ENCODE peak calls at places on chromosome 14, in nine cellular contexts. S is fibroblast of pulmonary artery; N is A549; W is BE2C; C is BJ; T is cardiac muscle cell; E is heart left ventricle; A is CD8-positive, alpha-beta T cell; M is astrocyte of the spinal cord. O is an unnamed sample.

GRCh38 chr14:104893435-104894207 is 28.6 kb downstream of the CEP170B start:
- DNase-seq in S (no peak), N (no peak), W (peak), C (no peak), T (no peak), E (peak), A (peak), M (no peak), O (no peak)

GRCh38 chr14:63203618-63204406 is 431 bp upstream of the RHOJ start:
- DNase-seq in S (peak), N (peak), W (peak), C (peak), T (peak), E (peak), A (no peak), M (peak), O (peak)

GRCh38 chr14:65864993-65865392 is 452.5 kb downstream of the FUT8 start:
- DNase-seq in S (no peak), N (no peak), W (no peak), C (no peak), T (no peak), E (no peak), A (no peak), M (no peak), O (no peak)

GRCh38 chr14:105205718-105206208 is 24.7 kb upstream of the NUDT14 start:
- DNase-seq in S (no peak), N (peak), W (no peak), C (no peak), T (no peak), E (no peak), A (no peak), M (no peak), O (no peak)

GRCh38 chr14:68402525-68403101 is 390.3 kb downstream of the ZFP36L1 start:
- DNase-seq in S (no peak), N (no peak), W (no peak), C (no peak), T (no peak), E (no peak), A (no peak), M (no peak), O (no peak)

GRCh38 chr14:54676822-54677708 is 110.1 kb downstream of the SAMD4A start:
- DNase-seq in S (peak), N (peak), W (no peak), C (peak), T (peak), E (no peak), A (no peak), M (peak), O (peak)

GRCh38 chr14:60621386-60621785 is 27.9 kb downstream of the SIX1 start:
- DNase-seq in S (no peak), N (no peak), W (no peak), C (no peak), T (no peak), E (no peak), A (no peak), M (no peak), O (no peak)

GRCh38 chr14:64788706-64789105 is 84.5 kb downstream of the PLEKHG3 start:
- DNase-seq in S (peak), N (peak), W (no peak), C (peak), T (peak), E (no peak), A (no peak), M (peak), O (peak)

GRCh38 chr14:39266589-39266870 is 32.8 kb downstream of the MIA2 start:
- DNase-seq in S (peak), N (peak), W (no peak), C (no peak), T (no peak), E (no peak), A (no peak), M (no peak), O (peak)

GRCh38 chr14:54627325-54627717 is 60.4 kb downstream of the SAMD4A start:
- DNase-seq in S (no peak), N (no peak), W (no peak), C (no peak), T (no peak), E (no peak), A (no peak), M (no peak), O (no peak)

GRCh38 chr14:72178517-72178916 is 246.3 kb downstream of the RGS6 start:
- DNase-seq in S (no peak), N (no peak), W (no peak), C (no peak), T (no peak), E (no peak), A (no peak), M (no peak), O (no peak)

GRCh38 chr14:76846331-76847047 is 20.3 kb downstream of the LRRC74A start:
- DNase-seq in S (no peak), N (no peak), W (no peak), C (no peak), T (no peak), E (no peak), A (no peak), M (no peak), O (no peak)

GRCh38 chr14:61365667-61366194 is 44.4 kb downstream of the PRKCH start:
- DNase-seq in S (peak), N (no peak), W (no peak), C (no peak), T (no peak), E (no peak), A (no peak), M (no peak), O (no peak)

GRCh38 chr14:20494935-20495766 is 10.2 kb upstream of the RNASE10 start:
- DNase-seq in S (peak), N (no peak), W (no peak), C (no peak), T (peak), E (no peak), A (no peak), M (no peak), O (no peak)

GRCh38 chr14:36553650-36554260 is 28.7 kb downstream of the NKX2-8 start:
- DNase-seq in S (peak), N (peak), W (peak), C (no peak), T (peak), E (no peak), A (no peak), M (peak), O (peak)

GRCh38 chr14:64337901-64338615 is 43.9 kb upstream of the ESR2 start:
- DNase-seq in S (peak), N (peak), W (peak), C (no peak), T (peak), E (peak), A (no peak), M (peak), O (no peak)

GRCh38 chr14:94393474-94393873 is 5.1 kb upstream of the SERPINA1 start:
- DNase-seq in S (no peak), N (no peak), W (no peak), C (no peak), T (no peak), E (no peak), A (no peak), M (no peak), O (no peak)

GRCh38 chr14:31964979-31965734 is 111.9 kb upstream of the ARHGAP5 start:
- DNase-seq in S (no peak), N (no peak), W (no peak), C (no peak), T (peak), E (no peak), A (no peak), M (no peak), O (no peak)

GRCh38 chr14:67418368-67419174 is 6.6 kb upstream of the PLEK2 start:
- DNase-seq in S (no peak), N (peak), W (no peak), C (no peak), T (no peak), E (no peak), A (no peak), M (peak), O (no peak)

GRCh38 chr14:51929156-51929555 is 60.2 kb upstream of the RTRAF start:
- DNase-seq in S (peak), N (no peak), W (no peak), C (no peak), T (peak), E (no peak), A (no peak), M (peak), O (no peak)

GRCh38 chr14:35814371-35815005 is 5.4 kb upstream of the RALGAPA1 start:
- DNase-seq in S (peak), N (peak), W (peak), C (no peak), T (peak), E (no peak), A (peak), M (peak), O (no peak)

GRCh38 chr14:105140581-105140980 is 28.0 kb downstream of the JAG2 start:
- DNase-seq in S (no peak), N (no peak), W (no peak), C (no peak), T (no peak), E (no peak), A (no peak), M (no peak), O (no peak)

GRCh38 chr14:65941091-65941490 is 528.6 kb downstream of the FUT8 start:
- DNase-seq in S (no peak), N (no peak), W (no peak), C (no peak), T (no peak), E (no peak), A (no peak), M (no peak), O (no peak)

GRCh38 chr14:69713127-69713800 is 53.7 kb upstream of the SRSF5 start:
- DNase-seq in S (no peak), N (no peak), W (no peak), C (no peak), T (no peak), E (no peak), A (no peak), M (no peak), O (no peak)

GRCh38 chr14:77094672-77095284 is 3.3 kb upstream of the CIPC start:
- DNase-seq in S (peak), N (peak), W (peak), C (no peak), T (peak), E (peak), A (peak), M (peak), O (no peak)

GRCh38 chr14:58362798-58363412 is 32.8 kb upstream of the TOMM20L start:
- DNase-seq in S (peak), N (peak), W (no peak), C (no peak), T (peak), E (no peak), A (no peak), M (peak), O (no peak)

GRCh38 chr14:77490347-77490986 is 8.1 kb downstream of the ISM2 start:
- DNase-seq in S (no peak), N (no peak), W (no peak), C (no peak), T (no peak), E (no peak), A (no peak), M (no peak), O (no peak)

GRCh38 chr14:101947904-101948665 is 16.3 kb upstream of the DYNC1H1 start:
- DNase-seq in S (peak), N (peak), W (peak), C (peak), T (peak), E (peak), A (peak), M (peak), O (peak)
- TF ChIP-seq CTCF in S (no peak), N (no peak), W (no peak), C (no peak), T (no peak), E (no peak), A (no peak), M (no peak), O (no peak)

DNA sequence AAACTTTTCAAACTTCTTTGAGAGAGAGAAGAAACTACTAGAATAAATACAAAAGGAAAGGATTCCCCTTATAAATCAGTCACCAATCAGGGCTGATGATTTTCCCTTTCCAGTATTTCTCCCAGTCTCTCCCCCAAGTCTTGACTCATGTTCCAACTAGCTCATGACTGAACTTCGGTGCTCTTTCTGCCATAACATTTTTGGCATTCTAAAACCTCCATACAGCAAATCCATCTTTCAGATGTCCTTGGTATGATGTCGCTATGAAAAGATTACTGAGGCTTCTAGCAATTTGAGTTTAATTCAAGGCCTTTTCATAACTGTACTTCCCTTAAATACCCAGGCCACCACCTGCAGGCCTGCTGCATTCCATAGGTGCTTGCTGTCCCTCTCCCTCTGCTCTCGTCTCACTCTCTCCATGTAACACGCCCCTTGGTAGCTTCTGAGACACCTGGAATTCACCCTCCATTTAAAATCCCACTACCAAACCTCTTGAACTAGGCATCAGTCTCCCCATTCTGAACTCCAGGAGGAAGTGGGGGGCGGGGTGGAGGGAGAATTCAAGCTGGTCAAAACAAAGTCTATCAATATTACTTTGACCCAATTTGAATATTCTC is 2.4 kb downstream of the PRKD1 start:
- DNase-seq in S (peak), N (no peak), W (no peak), C (peak), T (peak), E (no peak), A (no peak), M (peak), O (no peak)
- H3K4me3 ChIP-seq in S (peak), N (no peak), W (no peak), C (peak), T (peak), E (peak), A (no peak), M (peak), O (no peak)

DNA sequence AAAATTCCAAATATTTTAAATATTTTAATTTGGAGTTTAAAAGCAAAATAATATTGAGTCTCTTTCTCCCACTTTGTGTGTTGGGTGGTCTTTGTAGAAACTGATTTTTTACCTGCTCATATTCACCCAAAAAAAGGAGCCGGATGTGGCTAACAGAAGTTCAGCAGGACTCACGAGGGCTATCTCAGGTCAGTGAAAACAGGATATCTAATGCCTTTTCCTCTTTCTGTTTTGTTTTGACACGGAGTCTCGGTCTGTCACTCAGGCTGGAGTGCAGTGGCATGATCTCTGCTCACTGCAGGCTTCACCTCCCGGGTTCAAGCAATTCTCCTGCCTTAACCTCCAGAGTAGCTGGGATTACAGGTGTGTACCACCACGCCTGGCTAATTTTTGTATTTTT is 30.8 kb downstream of the COA8 start:
- DNase-seq in S (no peak), N (no peak), W (no peak), C (no peak), T (no peak), E (no peak), A (no peak), M (no peak), O (no peak)
- TF ChIP-seq CTCF in S (no peak), N (no peak), W (no peak), C (no peak), T (no peak), E (no peak), A (no peak), M (no peak), O (no peak)

GRCh38 chr14:101968186-101968585 is 3.8 kb downstream of the DYNC1H1 start:
- DNase-seq in S (no peak), N (no peak), W (no peak), C (no peak), T (no peak), E (no peak), A (no peak), M (no peak), O (no peak)
- H3K4me3 ChIP-seq in S (no peak), N (peak), W (no peak), C (no peak), T (no peak), E (no peak), A (no peak), M (no peak), O (no peak)

DNA sequence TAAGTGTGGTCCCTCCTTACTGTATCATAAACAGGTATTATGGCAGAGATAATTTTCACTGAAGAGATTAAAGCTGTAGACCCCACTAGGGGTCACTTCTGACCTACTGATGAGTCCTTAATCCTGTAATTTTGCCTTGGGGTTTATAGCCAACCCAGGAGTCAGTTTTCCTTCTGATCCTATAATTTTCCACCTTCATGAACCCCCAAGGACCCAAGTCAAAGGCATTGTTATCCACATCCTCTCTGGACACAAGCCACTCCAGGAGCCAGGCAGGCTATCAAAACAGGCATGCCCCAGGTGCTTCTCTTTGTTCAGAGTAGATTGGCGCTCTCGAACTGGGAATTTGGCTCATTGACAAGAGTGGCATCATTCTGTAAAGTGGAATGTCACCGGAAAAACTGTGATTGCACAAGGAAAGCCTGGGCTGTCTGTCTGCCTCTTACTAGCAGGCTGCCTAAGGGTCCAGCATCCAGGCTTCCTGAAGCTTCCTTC is 1523.3 kb upstream of the FLRT2 start:
- DNase-seq in S (peak), N (no peak), W (no peak), C (no peak), T (peak), E (no peak), A (no peak), M (no peak), O (no peak)
- TF ChIP-seq CTCF in S (peak), N (no peak), W (peak), C (no peak), T (peak), E (peak), A (no peak), M (no peak), O (no peak)

DNA sequence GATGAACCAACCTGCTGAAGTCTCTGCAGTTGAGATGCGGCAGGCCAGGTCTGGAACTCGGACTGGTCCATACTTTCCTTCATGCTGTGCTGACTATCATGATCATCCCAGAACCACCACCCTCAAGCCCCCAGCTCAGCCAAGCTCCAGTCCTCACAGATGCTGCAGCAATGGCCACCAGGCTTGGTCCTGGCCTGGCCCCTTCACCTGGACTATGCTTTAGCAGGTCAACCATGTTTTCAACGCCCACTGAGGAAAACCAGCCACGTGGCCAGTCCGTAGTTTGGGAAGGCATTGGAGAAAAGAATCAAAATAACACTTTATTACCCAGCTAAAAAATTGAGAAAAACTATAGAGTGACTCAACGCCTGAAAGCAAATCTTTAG is 1.4 kb downstream of the GPR68 start:
- DNase-seq in S (no peak), N (no peak), W (no peak), C (no peak), T (no peak), E (no peak), A (no peak), M (no peak), O (no peak)
- H3K4me3 ChIP-seq in S (no peak), N (no peak), W (no peak), C (no peak), T (no peak), E (peak), A (peak), M (no peak), O (no peak)

GRCh38 chr14:30330452-30330851 is 228.5 kb upstream of the G2E3 start:
- DNase-seq in S (peak), N (no peak), W (no peak), C (no peak), T (peak), E (no peak), A (no peak), M (no peak), O (no peak)
- TF ChIP-seq CTCF in S (peak), N (no peak), W (peak), C (peak), T (peak), E (no peak), A (no peak), M (no peak), O (peak)

O was measured in retinal pigment epithelial cell.